ENCODE peak calls at places on chromosomes 16 and 17, in four cellular contexts. One of them, this sample, is unnamed.

GRCh38 chr17:43360376-43360738 is 38.4 kb upstream of the ARL4D start:
- DNase-seq in IMR-90: peak
- DNase-seq in K562: no peak
- DNase-seq in endothelial cell of umbilical vein: peak
- DNase-seq in this sample: no peak

GRCh38 chr16:66250686-66251405 is 115.6 kb upstream of the CDH5 start:
- DNase-seq in IMR-90: peak
- DNase-seq in K562: no peak
- DNase-seq in endothelial cell of umbilical vein: no peak
- DNase-seq in this sample: no peak

GRCh38 chr16:12802661-12803060 is 1.0 kb downstream of the CPPED1 start:
- DNase-seq in IMR-90: no peak
- DNase-seq in K562: peak
- DNase-seq in endothelial cell of umbilical vein: no peak
- DNase-seq in this sample: no peak

GRCh38 chr17:17420561-17421269 is 56.1 kb upstream of the MED9 start:
- DNase-seq in IMR-90: peak
- DNase-seq in K562: peak
- DNase-seq in endothelial cell of umbilical vein: no peak
- DNase-seq in this sample: no peak

GRCh38 chr17:413016-413350 is 60.4 kb upstream of the RPH3AL start:
- DNase-seq in IMR-90: no peak
- DNase-seq in K562: no peak
- DNase-seq in endothelial cell of umbilical vein: no peak
- DNase-seq in this sample: no peak

GRCh38 chr16:314351-314750 is 31.4 kb downstream of the PDIA2 start:
- DNase-seq in IMR-90: no peak
- DNase-seq in K562: no peak
- DNase-seq in endothelial cell of umbilical vein: no peak
- DNase-seq in this sample: no peak

GRCh38 chr16:4790871-4791270 is 2.7 kb upstream of the SEPTIN12 start:
- DNase-seq in IMR-90: no peak
- DNase-seq in K562: no peak
- DNase-seq in endothelial cell of umbilical vein: no peak
- DNase-seq in this sample: no peak

GRCh38 chr16:50193594-50193993 is 40.5 kb downstream of the TENT4B start:
- DNase-seq in IMR-90: peak
- DNase-seq in K562: no peak
- DNase-seq in endothelial cell of umbilical vein: no peak
- DNase-seq in this sample: no peak

GRCh38 chr16:56847173-56847948 is 17.6 kb upstream of the SLC12A3 start:
- DNase-seq in IMR-90: no peak
- DNase-seq in K562: no peak
- DNase-seq in endothelial cell of umbilical vein: no peak
- DNase-seq in this sample: no peak

GRCh38 chr17:7575481-7575883 is 4.0 kb upstream of the CD68 start:
- DNase-seq in IMR-90: no peak
- DNase-seq in K562: no peak
- DNase-seq in endothelial cell of umbilical vein: no peak
- DNase-seq in this sample: no peak

GRCh38 chr17:6422654-6423241 is 12.2 kb downstream of the AIPL1 start:
- DNase-seq in IMR-90: no peak
- DNase-seq in K562: no peak
- DNase-seq in endothelial cell of umbilical vein: no peak
- DNase-seq in this sample: no peak

GRCh38 chr16:76226011-76226410 is 51.2 kb upstream of the CNTNAP4 start:
- DNase-seq in IMR-90: no peak
- DNase-seq in K562: no peak
- DNase-seq in endothelial cell of umbilical vein: no peak
- DNase-seq in this sample: no peak

GRCh38 chr16:77788196-77789084 is at the start of gene VAT1L:
- DNase-seq in IMR-90: peak
- DNase-seq in K562: peak
- DNase-seq in endothelial cell of umbilical vein: peak
- DNase-seq in this sample: no peak

GRCh38 chr16:1057252-1057932 is 15.2 kb upstream of the SSTR5 start:
- DNase-seq in IMR-90: no peak
- DNase-seq in K562: peak
- DNase-seq in endothelial cell of umbilical vein: peak
- DNase-seq in this sample: no peak

GRCh38 chr16:61897657-61898056 is 138.6 kb downstream of the CDH8 start:
- DNase-seq in IMR-90: no peak
- DNase-seq in K562: no peak
- DNase-seq in endothelial cell of umbilical vein: no peak
- DNase-seq in this sample: no peak

GRCh38 chr17:78865682-78866390 is 25.2 kb upstream of the USP36 start:
- DNase-seq in IMR-90: peak
- DNase-seq in K562: peak
- DNase-seq in endothelial cell of umbilical vein: peak
- DNase-seq in this sample: no peak

GRCh38 chr17:48047113-48047740 is 932 bp upstream of the NFE2L1 start:
- DNase-seq in IMR-90: no peak
- DNase-seq in K562: peak
- DNase-seq in endothelial cell of umbilical vein: no peak
- DNase-seq in this sample: no peak

GRCh38 chr16:138049-138417 is 440 bp downstream of the NPRL3 start:
- DNase-seq in IMR-90: no peak
- DNase-seq in K562: peak
- DNase-seq in endothelial cell of umbilical vein: peak
- DNase-seq in this sample: no peak

GRCh38 chr16:11396241-11397048 is 51.2 kb downstream of the RMI2 start:
- DNase-seq in IMR-90: peak
- DNase-seq in K562: peak
- DNase-seq in endothelial cell of umbilical vein: peak
- DNase-seq in this sample: no peak

GRCh38 chr17:15446036-15446435 is 21.4 kb downstream of the CDRT4 start:
- DNase-seq in IMR-90: no peak
- DNase-seq in K562: peak
- DNase-seq in endothelial cell of umbilical vein: no peak
- DNase-seq in this sample: no peak

GRCh38 chr17:65268832-65269231 is 131.7 kb downstream of the RGS9 start:
- DNase-seq in IMR-90: peak
- DNase-seq in K562: no peak
- DNase-seq in endothelial cell of umbilical vein: peak
- DNase-seq in this sample: no peak

GRCh38 chr17:75428775-75429469 is 23.4 kb upstream of the GRB2 start:
- DNase-seq in IMR-90: peak
- DNase-seq in K562: no peak
- DNase-seq in endothelial cell of umbilical vein: no peak
- DNase-seq in this sample: no peak

GRCh38 chr17:66094727-66095126 is 97.2 kb downstream of the CEP112 start:
- DNase-seq in IMR-90: no peak
- DNase-seq in K562: no peak
- DNase-seq in endothelial cell of umbilical vein: no peak
- DNase-seq in this sample: no peak

GRCh38 chr17:80683625-80684100 is 139.0 kb downstream of the RPTOR start:
- DNase-seq in IMR-90: no peak
- DNase-seq in K562: no peak
- DNase-seq in endothelial cell of umbilical vein: no peak
- DNase-seq in this sample: no peak

GRCh38 chr16:14458576-14458975 is 171.5 kb downstream of the PARN start:
- DNase-seq in IMR-90: no peak
- DNase-seq in K562: no peak
- DNase-seq in endothelial cell of umbilical vein: no peak
- DNase-seq in this sample: no peak

GRCh38 chr17:11002417-11002816 is 164.5 kb upstream of the PIRT start:
- DNase-seq in IMR-90: no peak
- DNase-seq in K562: no peak
- DNase-seq in endothelial cell of umbilical vein: no peak
- DNase-seq in this sample: no peak

GRCh38 chr17:28529012-28529400 is 22.9 kb downstream of the FOXN1 start:
- DNase-seq in IMR-90: no peak
- DNase-seq in K562: no peak
- DNase-seq in endothelial cell of umbilical vein: no peak
- DNase-seq in this sample: no peak

GRCh38 chr17:28528329-28529011 is 22.3 kb downstream of the FOXN1 start:
- DNase-seq in IMR-90: no peak
- DNase-seq in K562: peak
- DNase-seq in endothelial cell of umbilical vein: no peak
- DNase-seq in this sample: no peak

GRCh38 chr17:28526381-28526780 is 20.2 kb downstream of the FOXN1 start:
- DNase-seq in IMR-90: no peak
- DNase-seq in K562: no peak
- DNase-seq in endothelial cell of umbilical vein: no peak
- DNase-seq in this sample: no peak

GRCh38 chr17:28527181-28527681 is 21.1 kb downstream of the FOXN1 start:
- DNase-seq in IMR-90: no peak
- DNase-seq in K562: peak
- DNase-seq in endothelial cell of umbilical vein: no peak
- DNase-seq in this sample: no peak

DNA sequence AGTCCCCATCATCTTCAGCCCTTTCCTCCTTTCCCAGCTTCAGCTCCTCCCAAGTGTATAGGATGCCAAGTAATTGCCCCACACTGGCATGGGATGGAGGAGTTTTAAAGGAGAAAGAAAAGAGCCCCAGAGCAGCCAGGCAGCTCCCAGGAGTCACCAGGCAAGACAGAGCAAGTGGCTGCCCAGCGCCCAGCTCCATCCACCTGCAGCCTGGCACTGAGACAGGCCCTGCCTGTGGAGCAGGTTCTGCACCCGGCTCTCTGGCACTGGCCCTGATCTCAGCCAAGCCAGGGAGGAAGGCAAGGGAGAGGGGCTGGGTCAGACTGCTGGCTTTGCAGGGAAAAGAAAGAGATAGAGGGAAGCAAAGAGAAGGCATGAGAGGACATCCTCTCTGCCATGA is 21.7 kb downstream of the FOXN1 start:
- DNase-seq in IMR-90: no peak
- DNase-seq in K562: no peak
- DNase-seq in endothelial cell of umbilical vein: no peak
- DNase-seq in this sample: no peak
- TF ChIP-seq FOS in IMR-90: no peak
- TF ChIP-seq FOS in K562: no peak
- TF ChIP-seq FOS in endothelial cell of umbilical vein: no peak
- TF ChIP-seq FOS in this sample: no peak

DNA sequence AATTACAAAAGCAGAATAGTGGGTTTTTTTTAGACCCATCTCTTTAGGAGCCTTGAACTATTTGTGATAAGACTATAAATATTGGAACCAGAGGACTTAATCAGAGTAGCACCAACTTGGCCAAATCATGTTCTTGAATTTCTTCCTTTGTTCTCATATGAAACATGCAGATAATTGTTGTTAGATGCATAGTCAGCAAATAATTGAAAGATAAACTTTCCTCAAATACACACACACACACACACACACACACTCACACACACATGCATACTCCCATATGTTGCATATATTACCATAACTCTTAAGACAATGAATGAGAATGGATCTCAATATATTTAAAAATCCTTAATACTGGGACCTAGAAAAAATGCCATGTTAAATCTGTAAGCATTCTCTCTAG is 310.4 kb downstream of the KCNJ2 start:
- DNase-seq in IMR-90: no peak
- DNase-seq in K562: no peak
- DNase-seq in endothelial cell of umbilical vein: no peak
- DNase-seq in this sample: no peak
- TF ChIP-seq FOS in IMR-90: no peak
- TF ChIP-seq FOS in K562: no peak
- TF ChIP-seq FOS in endothelial cell of umbilical vein: no peak
- TF ChIP-seq FOS in this sample: no peak

GRCh38 chr16:81394966-81395655 is 49.5 kb upstream of the CMIP start:
- DNase-seq in IMR-90: no peak
- DNase-seq in K562: no peak
- DNase-seq in endothelial cell of umbilical vein: peak
- DNase-seq in this sample: no peak
- TF ChIP-seq FOS in IMR-90: no peak
- TF ChIP-seq FOS in K562: no peak
- TF ChIP-seq FOS in endothelial cell of umbilical vein: no peak
- TF ChIP-seq FOS in this sample: no peak

GRCh38 chr17:3034578-3034920 is 28.9 kb downstream of the OR1D5 start:
- DNase-seq in IMR-90: no peak
- DNase-seq in K562: no peak
- DNase-seq in endothelial cell of umbilical vein: no peak
- DNase-seq in this sample: no peak

GRCh38 chr17:3032258-3033247 is 30.9 kb downstream of the OR1D5 start:
- DNase-seq in IMR-90: no peak
- DNase-seq in K562: no peak
- DNase-seq in endothelial cell of umbilical vein: no peak
- DNase-seq in this sample: no peak

GRCh38 chr17:3035256-3035967 is 28.0 kb downstream of the OR1D5 start:
- DNase-seq in IMR-90: no peak
- DNase-seq in K562: no peak
- DNase-seq in endothelial cell of umbilical vein: no peak
- DNase-seq in this sample: no peak

GRCh38 chr17:3033741-3034577 is 29.4 kb downstream of the OR1D5 start:
- DNase-seq in IMR-90: no peak
- DNase-seq in K562: no peak
- DNase-seq in endothelial cell of umbilical vein: no peak
- DNase-seq in this sample: no peak

DNA sequence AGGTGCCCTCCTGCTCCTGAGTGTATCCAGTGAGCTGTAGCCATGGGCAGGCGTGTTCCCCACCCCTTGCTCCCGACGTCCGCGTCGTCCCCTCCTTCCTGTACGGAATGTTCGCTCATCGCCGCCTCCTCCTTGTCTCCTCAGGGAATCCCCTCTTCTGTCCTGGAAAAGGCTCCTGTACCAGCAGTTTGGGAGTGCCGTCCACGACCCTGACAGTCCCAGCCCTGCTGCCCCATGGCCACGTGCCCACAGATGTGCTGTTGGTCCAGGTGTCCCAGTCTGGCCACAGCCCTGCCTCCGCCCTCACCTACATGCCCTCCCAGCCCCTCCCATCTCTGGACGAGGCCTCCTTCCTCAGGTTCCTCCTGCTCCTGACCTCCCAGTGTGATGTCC is 30.2 kb downstream of the OR1D5 start:
- DNase-seq in IMR-90: no peak
- DNase-seq in K562: no peak
- DNase-seq in endothelial cell of umbilical vein: no peak
- DNase-seq in this sample: no peak
- TF ChIP-seq FOS in IMR-90: no peak
- TF ChIP-seq FOS in K562: no peak
- TF ChIP-seq FOS in endothelial cell of umbilical vein: no peak
- TF ChIP-seq FOS in this sample: no peak

DNA sequence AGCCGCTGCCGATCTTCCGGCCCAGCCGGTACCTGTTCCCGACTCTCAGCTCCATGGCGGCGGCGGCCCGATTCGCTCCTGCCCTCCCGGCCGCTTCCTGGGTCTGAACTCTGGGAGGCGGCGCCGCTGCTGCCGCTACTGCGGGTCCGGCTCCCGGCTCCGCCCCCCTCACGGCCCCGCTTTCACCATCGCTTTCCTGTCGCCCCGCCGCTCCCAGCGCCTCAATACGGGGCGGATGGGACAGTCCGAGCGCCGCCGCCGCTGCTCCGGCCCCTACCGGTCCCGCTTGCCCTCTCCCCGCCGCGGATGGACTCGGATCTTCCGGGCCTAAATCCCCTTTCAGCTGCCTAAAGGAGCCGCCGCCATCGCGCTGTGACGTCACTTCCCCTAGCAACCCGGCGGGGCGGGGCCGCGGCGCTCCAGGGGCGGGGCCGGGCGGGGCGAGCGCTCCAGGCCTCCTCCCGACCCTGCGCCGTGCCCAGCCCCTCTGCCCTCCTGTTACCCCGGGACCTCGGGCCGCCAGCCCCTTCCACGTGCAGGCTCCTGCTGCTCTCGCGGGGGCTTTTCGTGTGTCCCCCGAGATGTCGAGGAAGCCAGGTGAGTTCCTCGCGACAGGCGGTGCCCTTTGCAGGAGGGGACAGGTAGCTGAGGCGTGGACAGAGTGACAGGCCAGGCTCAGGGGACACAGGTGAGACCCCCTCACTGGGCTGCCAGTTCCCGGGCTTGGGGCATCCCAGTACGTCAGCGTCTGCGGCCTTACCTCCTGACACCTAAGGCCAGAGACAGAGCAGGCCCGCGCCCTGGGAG is at the start of gene CSNK1D:
- DNase-seq in IMR-90: peak
- DNase-seq in K562: peak
- DNase-seq in endothelial cell of umbilical vein: peak
- DNase-seq in this sample: peak
- TF ChIP-seq FOS in IMR-90: peak
- TF ChIP-seq FOS in K562: no peak
- TF ChIP-seq FOS in endothelial cell of umbilical vein: no peak
- TF ChIP-seq FOS in this sample: no peak

This sample was measured in GM12878.